ENCODE peak calls at places on chromosome 2, in six cellular contexts. D, F, E, N, H and Z are unnamed samples.
A peak's percentile ranks its signal among the peaks of the same experiment; 100 is the strongest.

GRCh38 chr2:218406949-218407703 is 7.5 kb downstream of the CTDSP1 start:
- DNase-seq in F (peak; percentile 67), N (peak; percentile 87), H (peak; percentile 31), E (peak; percentile 71), D (no peak), Z (peak; percentile 90)

GRCh38 chr2:100237770-100238169 is 84.5 kb downstream of the LONRF2 start:
- DNase-seq in D (no peak), E (no peak), N (no peak), F (no peak), H (no peak), Z (no peak)

GRCh38 chr2:24492283-24493272 is 1.5 kb downstream of the NCOA1 start:
- DNase-seq in E (no peak), D (no peak), N (no peak), H (no peak), F (peak; percentile 45), Z (no peak)

GRCh38 chr2:107740300-107740699 is 86.4 kb upstream of the RGPD4 start:
- DNase-seq in E (no peak), F (no peak), H (no peak), D (no peak), N (no peak), Z (no peak)

GRCh38 chr2:109385506-109385905 is 228.3 kb downstream of the SEPTIN10 start:
- DNase-seq in H (no peak), F (no peak), N (peak; percentile 15), D (no peak), E (no peak), Z (peak; percentile 24)

GRCh38 chr2:158501301-158501700 is 44.5 kb downstream of the PKP4 start:
- DNase-seq in E (peak; percentile 68), H (no peak), N (no peak), D (no peak), F (no peak), Z (peak; percentile 59)

GRCh38 chr2:26563686-26564085 is 77.5 kb downstream of the CIB4 start:
- DNase-seq in E (no peak), F (no peak), D (no peak), H (no peak), N (no peak), Z (peak; percentile 12)

GRCh38 chr2:85653996-85654395 is 14.0 kb downstream of the SFTPB start:
- DNase-seq in F (no peak), E (no peak), H (no peak), N (no peak), D (no peak), Z (no peak)

GRCh38 chr2:236656721-236657120 is 87.1 kb downstream of the ACKR3 start:
- DNase-seq in N (no peak), H (no peak), E (no peak), D (no peak), F (no peak), Z (no peak)

GRCh38 chr2:10249798-10250197 is 52.9 kb upstream of the HPCAL1 start:
- DNase-seq in H (no peak), F (peak; percentile 28), D (no peak), N (no peak), E (no peak), Z (no peak)

GRCh38 chr2:32825291-32825712 is 121.5 kb upstream of the LTBP1 start:
- DNase-seq in H (no peak), E (peak; percentile 36), D (no peak), N (no peak), F (peak; percentile 19), Z (no peak)

GRCh38 chr2:3589086-3589485 is 5.8 kb upstream of the COLEC11 start:
- DNase-seq in D (no peak), H (no peak), N (no peak), E (no peak), F (no peak), Z (no peak)

GRCh38 chr2:190053426-190053825 is 9.1 kb downstream of the MSTN start:
- DNase-seq in F (no peak), E (no peak), N (no peak), D (no peak), H (no peak), Z (no peak)

GRCh38 chr2:67561411-67561965 is 164.4 kb downstream of the ETAA1 start:
- DNase-seq in F (peak; percentile 82), E (peak; percentile 62), D (no peak), N (no peak), H (no peak), Z (no peak)

GRCh38 chr2:54403512-54404238 is 52.5 kb upstream of the SPTBN1 start:
- DNase-seq in D (no peak), N (no peak), F (no peak), H (no peak), E (no peak), Z (no peak)

GRCh38 chr2:105072039-105072438 is 34.2 kb downstream of the MRPS9 start:
- DNase-seq in H (no peak), E (no peak), N (no peak), F (no peak), D (no peak), Z (no peak)

GRCh38 chr2:193539188-193539587 is 1344.5 kb upstream of the TMEFF2 start:
- DNase-seq in H (no peak), F (no peak), D (no peak), E (no peak), N (no peak), Z (no peak)

GRCh38 chr2:51722311-51722710 is 690.4 kb upstream of the NRXN1 start:
- DNase-seq in D (no peak), H (no peak), N (no peak), E (no peak), F (peak; percentile 32), Z (no peak)

GRCh38 chr2:40485319-40485718 is 33.4 kb upstream of the SLC8A1 start:
- DNase-seq in F (no peak), N (no peak), H (no peak), E (no peak), D (no peak), Z (no peak)

GRCh38 chr2:186726938-186727337 is 33.1 kb downstream of the FAM171B start:
- DNase-seq in D (no peak), H (no peak), N (no peak), F (peak; percentile 9), E (no peak), Z (no peak)

GRCh38 chr2:192137451-192137850 is 57.3 kb downstream of the TMEFF2 start:
- DNase-seq in H (no peak), F (no peak), N (no peak), E (no peak), D (no peak), Z (no peak)

GRCh38 chr2:79717364-79718007 is 204.6 kb downstream of the CTNNA2 start:
- DNase-seq in F (peak; percentile 69), H (no peak), D (no peak), E (no peak), N (no peak), Z (no peak)

GRCh38 chr2:106192752-106193490 is 1.2 kb downstream of the UXS1 start:
- DNase-seq in N (peak; percentile 85), H (peak; percentile 27), F (peak; percentile 89), D (peak; percentile 7), E (no peak), Z (no peak)

GRCh38 chr2:226211439-226211838 is 588.2 kb downstream of the IRS1 start:
- DNase-seq in E (no peak), D (no peak), F (peak; percentile 84), N (no peak), H (no peak), Z (no peak)

GRCh38 chr2:216792222-216793001 is 67.5 kb downstream of the TNP1 start:
- DNase-seq in E (peak; percentile 41), H (no peak), N (no peak), F (peak; percentile 84), D (no peak), Z (peak; percentile 79)

GRCh38 chr2:138829326-138829725 is 49.1 kb upstream of the NXPH2 start:
- DNase-seq in F (no peak), D (peak; percentile 37), E (no peak), N (no peak), H (no peak), Z (no peak)

GRCh38 chr2:5368263-5368662 is 323.9 kb upstream of the SOX11 start:
- DNase-seq in D (no peak), N (no peak), E (no peak), F (no peak), H (no peak), Z (no peak)

GRCh38 chr2:215332876-215333600 is 21.2 kb downstream of the ATIC start:
- DNase-seq in F (no peak), H (no peak), D (no peak), N (no peak), E (no peak), Z (no peak)

GRCh38 chr2:230172156-230172555 is 47.6 kb downstream of the SP110 start:
- DNase-seq in D (no peak), H (no peak), N (no peak), F (no peak), E (no peak), Z (no peak)

GRCh38 chr2:172951554-172951953 is 124.1 kb upstream of the MAP3K20 start:
- DNase-seq in D (no peak), E (no peak), H (no peak), F (no peak), N (no peak), Z (no peak)

GRCh38 chr2:170723446-170723958 is 8.4 kb downstream of the SP5 start:
- DNase-seq in F (no peak), N (no peak), H (no peak), E (no peak), D (no peak), Z (no peak)

GRCh38 chr2:100197643-100198153 is 55.3 kb upstream of the AFF3 start:
- DNase-seq in D (no peak), H (no peak), N (peak; percentile 88), F (peak; percentile 59), E (peak; percentile 75), Z (peak; percentile 81)

GRCh38 chr2:160469615-160470204 is 23.9 kb downstream of the RBMS1 start:
- DNase-seq in E (no peak), D (no peak), N (no peak), H (no peak), F (peak; percentile 50), Z (no peak)
- H3K4me3 ChIP-seq in E (no peak overlapping the region), D (no peak overlapping the region), N (no peak overlapping the region), H (no peak overlapping the region), F (peak overlapping the region; percentile 42), Z (no peak overlapping the region)

GRCh38 chr2:205520311-205520710 is 162.0 kb upstream of the NRP2 start:
- DNase-seq in H (no peak), N (no peak), E (no peak), D (no peak), F (no peak), Z (no peak)
- H3K9me3 ChIP-seq in H (no peaks in the 10 kb centered on the region), N (no peaks in the 10 kb centered on the region), E (peaks cover 26% of the 10 kb centered on the region), D (no peaks in the 10 kb centered on the region), F (no peaks in the 10 kb centered on the region), Z (no peaks in the 10 kb centered on the region)

DNA sequence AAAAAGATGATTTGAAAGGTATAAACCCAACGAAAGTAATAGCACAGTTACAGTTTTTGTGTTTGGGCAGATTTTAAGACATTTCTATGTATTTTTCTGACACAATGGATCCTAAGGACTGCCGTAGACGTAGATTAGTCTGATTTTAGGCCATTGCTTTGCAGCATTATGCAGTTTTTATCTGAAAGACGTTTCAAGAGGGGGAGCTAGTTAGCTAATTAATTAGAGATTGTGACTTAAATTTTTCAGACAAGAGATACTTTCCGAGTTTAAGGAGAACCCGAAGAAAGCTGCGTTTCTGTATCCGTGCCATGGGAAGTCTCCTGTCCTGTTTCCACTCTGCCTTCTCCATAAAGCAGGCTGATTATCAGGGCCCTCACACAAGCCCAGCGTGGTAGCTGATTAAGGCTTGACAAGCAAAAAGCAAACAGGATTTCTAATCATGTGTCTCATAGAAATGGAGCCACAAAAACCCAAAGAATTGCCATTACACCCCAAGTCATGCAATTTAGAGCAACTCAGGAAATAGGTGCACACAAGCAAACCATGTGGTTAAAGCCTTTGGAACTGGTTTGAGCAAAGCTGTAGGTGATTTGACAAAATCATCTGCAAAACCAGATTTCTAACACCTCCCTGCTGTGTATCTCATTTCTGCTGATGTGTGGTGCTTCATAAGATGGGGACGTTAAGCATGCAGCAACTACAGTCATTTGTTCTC is 808.1 kb downstream of the RNF144A start:
- DNase-seq in E (no peak), N (no peak), F (peak; percentile 7), D (peak; percentile 14), H (no peak), Z (no peak)
- H3K4me3 ChIP-seq in E (no peak overlapping the region), N (peak overlapping the region; percentile 28), F (no peak overlapping the region), D (no peak overlapping the region), H (no peak overlapping the region), Z (no peak overlapping the region)

GRCh38 chr2:130300258-130300969 is 42.3 kb upstream of the IMP4 start:
- DNase-seq in H (no peak), E (no peak), D (no peak), F (no peak), N (peak; percentile 35), Z (no peak)
- H3K9me3 ChIP-seq in H (no peaks in the 10 kb centered on the region), E (no peaks in the 10 kb centered on the region), D (no peaks in the 10 kb centered on the region), F (no peaks in the 10 kb centered on the region), N (no peaks in the 10 kb centered on the region), Z (no peaks in the 10 kb centered on the region)